ENCODE peak calls at places on chromosomes 5 and 9, in five cellular contexts. Y is amniotic epithelial cell; W is hepatic stellate cell; B is Jurkat, Clone E6-1; F is pulmonary artery endothelial cell. C is an unnamed sample.

GRCh38 chr9:6899274-6899673 is 141.5 kb downstream of the KDM4C start:
- DNase-seq in Y (no peak), W (no peak), B (no peak), F (no peak), C (no peak)

GRCh38 chr5:2981035-2981434 is 229.6 kb upstream of the IRX2 start:
- DNase-seq in Y (no peak), W (no peak), B (no peak), F (no peak), C (no peak)

GRCh38 chr9:126395439-126396212 is 69.0 kb downstream of the MVB12B start:
- DNase-seq in Y (peak; percentile 69), W (peak; percentile 39), B (no peak), F (no peak), C (peak; percentile 79)

GRCh38 chr5:102835715-102836114 is 80.6 kb downstream of the PAM start:
- DNase-seq in Y (no peak), W (no peak), B (no peak), F (no peak), C (no peak)

GRCh38 chr5:157290156-157290980 is 24.4 kb downstream of the CYFIP2 start:
- DNase-seq in Y (peak; percentile 66), W (no peak), B (no peak), F (no peak), C (peak; percentile 41)

GRCh38 chr5:135706893-135707292 is 127.6 kb upstream of the SLC25A48 start:
- DNase-seq in Y (no peak), W (no peak), B (no peak), F (no peak), C (no peak)

GRCh38 chr9:128553695-128554094 is 1.3 kb downstream of the SPTAN1 start:
- DNase-seq in Y (peak; percentile 91), W (peak; percentile 51), B (no peak), F (peak; percentile 37), C (peak; percentile 88)

GRCh38 chr5:39580702-39581498 is 156.1 kb upstream of the DAB2 start:
- DNase-seq in Y (peak; percentile 47), W (peak; percentile 9), B (no peak), F (no peak), C (peak; percentile 73)

GRCh38 chr5:112848116-112848811 is 12.8 kb upstream of the SRP19 start:
- DNase-seq in Y (peak; percentile 68), W (peak; percentile 23), B (peak; percentile 70), F (peak; percentile 22), C (peak; percentile 91)

GRCh38 chr5:172716796-172717313 is 54.1 kb downstream of the DUSP1 start:
- DNase-seq in Y (peak; percentile 82), W (peak; percentile 84), B (peak; percentile 64), F (peak; percentile 64), C (peak; percentile 88)

GRCh38 chr5:179231309-179231708 is 114.0 kb downstream of the ADAMTS2 start:
- DNase-seq in Y (no peak), W (no peak), B (no peak), F (no peak), C (no peak)

GRCh38 chr5:88304356-88304755 is 35.7 kb upstream of the TMEM161B start:
- DNase-seq in Y (no peak), W (no peak), B (no peak), F (no peak), C (no peak)

GRCh38 chr5:140358738-140359310 is 1.2 kb upstream of the SLC4A9 start:
- DNase-seq in Y (peak; percentile 41), W (peak; percentile 72), B (no peak), F (no peak), C (peak; percentile 63)

GRCh38 chr9:121322037-121322736 is 47.9 kb downstream of the STOM start:
- DNase-seq in Y (peak; percentile 93), W (peak; percentile 85), B (no peak), F (peak; percentile 77), C (peak; percentile 96)

GRCh38 chr5:54719384-54720306 is 202.1 kb downstream of the SNX18 start:
- DNase-seq in Y (peak; percentile 69), W (peak; percentile 46), B (no peak), F (no peak), C (peak; percentile 99)

GRCh38 chr5:38404667-38405276 is 146.4 kb downstream of the EGFLAM start:
- DNase-seq in Y (no peak), W (no peak), B (no peak), F (no peak), C (no peak)

GRCh38 chr5:122965111-122965510 is 71.4 kb downstream of the PPIC start:
- DNase-seq in Y (no peak), W (no peak), B (no peak), F (no peak), C (no peak)

GRCh38 chr5:160655717-160656116 is 196.3 kb downstream of the ATP10B start:
- DNase-seq in Y (no peak), W (no peak), B (no peak), F (no peak), C (no peak)

GRCh38 chr5:10331341-10331796 is 22.1 kb upstream of the MARCHF6 start:
- DNase-seq in Y (peak; percentile 63), W (no peak), B (no peak), F (no peak), C (peak; percentile 95)

GRCh38 chr5:127153031-127153430 is 79.7 kb upstream of the C5orf63 start:
- DNase-seq in Y (no peak), W (no peak), B (no peak), F (no peak), C (no peak)

GRCh38 chr9:73575071-73575470 is 423.4 kb downstream of the ANXA1 start:
- DNase-seq in Y (no peak), W (no peak), B (no peak), F (no peak), C (no peak)

GRCh38 chr5:122874179-122874875 is 28.9 kb downstream of the SNX24 start:
- DNase-seq in Y (peak; percentile 35), W (no peak), B (no peak), F (no peak), C (peak; percentile 57)

GRCh38 chr9:31916591-31917223 is 467.7 kb upstream of the ACO1 start:
- DNase-seq in Y (no peak), W (no peak), B (peak; percentile 2), F (no peak), C (no peak)

GRCh38 chr9:131276107-131276888 is at the start of gene FAM78A:
- DNase-seq in Y (no peak), W (peak; percentile 31), B (no peak), F (no peak), C (peak; percentile 14)

GRCh38 chr5:142020122-142020659 is 7.4 kb upstream of the GNPDA1 start:
- DNase-seq in Y (no peak), W (no peak), B (no peak), F (no peak), C (no peak)

GRCh38 chr5:55364537-55365055 is 56.8 kb downstream of the MTREX start:
- DNase-seq in Y (no peak), W (no peak), B (no peak), F (no peak), C (no peak)

GRCh38 chr5:56908942-56909293 is 478 bp upstream of the SETD9 start:
- DNase-seq in Y (no peak), W (peak; percentile 63), B (no peak), F (no peak), C (no peak)

GRCh38 chr5:56535347-56535746 is 280.0 kb upstream of the MAP3K1 start:
- DNase-seq in Y (peak; percentile 19), W (no peak), B (no peak), F (no peak), C (no peak)

GRCh38 chr9:18202924-18203323 is 271.0 kb upstream of the ADAMTSL1 start:
- DNase-seq in Y (no peak), W (no peak), B (no peak), F (no peak), C (no peak)

GRCh38 chr9:131525643-131526565 is 5.2 kb downstream of the UCK1 start:
- DNase-seq in Y (no peak), W (no peak), B (no peak), F (no peak), C (no peak)

GRCh38 chr9:85319946-85320345 is 421.8 kb downstream of the AGTPBP1 start:
- DNase-seq in Y (no peak), W (no peak), B (no peak), F (no peak), C (no peak)

GRCh38 chr5:141373673-141374317 is at the start of gene PCDHGA6:
- DNase-seq in Y (peak; percentile 40), W (no peak), B (no peak), F (no peak), C (peak; percentile 50)

GRCh38 chr5:153565822-153566221 is 75.4 kb downstream of the GRIA1 start:
- DNase-seq in Y (peak; percentile 82), W (no peak), B (no peak), F (no peak), C (peak; percentile 84)

GRCh38 chr5:141814064-141814982 is 63.9 kb downstream of the PCDH1 start:
- DNase-seq in Y (peak; percentile 13), W (peak; percentile 68), B (no peak), F (no peak), C (peak; percentile 19)

GRCh38 chr9:128253991-128254346 is 21.8 kb downstream of the GOLGA2 start:
- DNase-seq in Y (no peak), W (no peak), B (no peak), F (no peak), C (no peak)

GRCh38 chr5:41856644-41857491 is 13.4 kb downstream of the OXCT1 start:
- DNase-seq in Y (peak; percentile 57), W (peak; percentile 22), B (peak; percentile 65), F (peak; percentile 46), C (peak; percentile 88)

GRCh38 chr9:130051855-130052254 is 1.9 kb upstream of the GPR107 start:
- DNase-seq in Y (no peak), W (no peak), B (no peak), F (no peak), C (no peak)

GRCh38 chr5:120405923-120406322 is 58.2 kb upstream of the PRR16 start:
- DNase-seq in Y (peak; percentile 84), W (no peak), B (no peak), F (peak; percentile 27), C (peak; percentile 93)

GRCh38 chr5:18985397-18985796 is 1002.6 kb downstream of the CDH18 start:
- DNase-seq in Y (no peak), W (no peak), B (no peak), F (no peak), C (no peak)